ENCODE peak calls at places on chromosomes 16 and 17, in seven cellular contexts. One of them, this sample, is unnamed.

GRCh38 chr17:82848022-82848592 is 8.3 kb upstream of the ZNF750 start:
- DNase-seq in PC-9: peak
- DNase-seq in SK-N-SH: no peak
- DNase-seq in MM.1S: no peak
- DNase-seq in OCI-LY7: no peak
- DNase-seq in H9: no peak
- DNase-seq in neural progenitor cell: no peak
- DNase-seq in this sample: peak

GRCh38 chr17:38605852-38606645 is at the start of gene SRCIN1:
- DNase-seq in MM.1S: peak
- DNase-seq in neural progenitor cell: peak
- DNase-seq in H9: peak
- DNase-seq in PC-9: peak
- DNase-seq in OCI-LY7: peak
- DNase-seq in SK-N-SH: peak
- DNase-seq in this sample: peak

GRCh38 chr17:41907633-41908539 is 10.9 kb downstream of the ACLY start:
- DNase-seq in neural progenitor cell: no peak
- DNase-seq in PC-9: no peak
- DNase-seq in H9: no peak
- DNase-seq in SK-N-SH: peak
- DNase-seq in MM.1S: no peak
- DNase-seq in OCI-LY7: no peak
- DNase-seq in this sample: peak

GRCh38 chr17:44840936-44841335 is 6.7 kb upstream of the HIGD1B start:
- DNase-seq in PC-9: no peak
- DNase-seq in MM.1S: no peak
- DNase-seq in neural progenitor cell: no peak
- DNase-seq in H9: no peak
- DNase-seq in OCI-LY7: no peak
- DNase-seq in SK-N-SH: no peak
- DNase-seq in this sample: no peak

GRCh38 chr16:72749091-72749490 is 298.8 kb downstream of the ZFHX3 start:
- DNase-seq in OCI-LY7: no peak
- DNase-seq in SK-N-SH: no peak
- DNase-seq in H9: no peak
- DNase-seq in neural progenitor cell: no peak
- DNase-seq in PC-9: no peak
- DNase-seq in MM.1S: no peak
- DNase-seq in this sample: no peak

GRCh38 chr17:81727324-81728031 is 15.4 kb downstream of the SLC25A10 start:
- DNase-seq in H9: no peak
- DNase-seq in OCI-LY7: no peak
- DNase-seq in MM.1S: no peak
- DNase-seq in SK-N-SH: no peak
- DNase-seq in PC-9: no peak
- DNase-seq in neural progenitor cell: no peak
- DNase-seq in this sample: peak

GRCh38 chr16:89325861-89326471 is 108.5 kb downstream of the ZNF778 start:
- DNase-seq in PC-9: peak
- DNase-seq in neural progenitor cell: no peak
- DNase-seq in MM.1S: peak
- DNase-seq in OCI-LY7: peak
- DNase-seq in H9: no peak
- DNase-seq in SK-N-SH: no peak
- DNase-seq in this sample: peak

GRCh38 chr17:41629316-41629715 is 4.9 kb upstream of the KRT17 start:
- DNase-seq in MM.1S: no peak
- DNase-seq in H9: no peak
- DNase-seq in neural progenitor cell: no peak
- DNase-seq in PC-9: no peak
- DNase-seq in OCI-LY7: no peak
- DNase-seq in SK-N-SH: no peak
- DNase-seq in this sample: peak

GRCh38 chr16:67857547-67858233 is 10.2 kb upstream of the CENPT start:
- DNase-seq in MM.1S: no peak
- DNase-seq in OCI-LY7: no peak
- DNase-seq in neural progenitor cell: no peak
- DNase-seq in PC-9: peak
- DNase-seq in H9: peak
- DNase-seq in SK-N-SH: no peak
- DNase-seq in this sample: peak

GRCh38 chr17:53749178-53749577 is 73.5 kb upstream of the KIF2B start:
- DNase-seq in H9: peak
- DNase-seq in PC-9: no peak
- DNase-seq in MM.1S: peak
- DNase-seq in SK-N-SH: no peak
- DNase-seq in OCI-LY7: no peak
- DNase-seq in neural progenitor cell: peak
- DNase-seq in this sample: no peak

GRCh38 chr16:27246439-27246838 is 22.1 kb downstream of the NSMCE1 start:
- DNase-seq in H9: peak
- DNase-seq in PC-9: no peak
- DNase-seq in SK-N-SH: no peak
- DNase-seq in neural progenitor cell: no peak
- DNase-seq in MM.1S: no peak
- DNase-seq in OCI-LY7: no peak
- DNase-seq in this sample: no peak

GRCh38 chr16:54444851-54445523 is 158.4 kb upstream of the IRX3 start:
- DNase-seq in MM.1S: no peak
- DNase-seq in neural progenitor cell: no peak
- DNase-seq in PC-9: no peak
- DNase-seq in OCI-LY7: no peak
- DNase-seq in H9: no peak
- DNase-seq in SK-N-SH: no peak
- DNase-seq in this sample: no peak

GRCh38 chr16:30546115-30546514 is 11.5 kb upstream of the ZNF747 start:
- DNase-seq in H9: no peak
- DNase-seq in OCI-LY7: no peak
- DNase-seq in MM.1S: no peak
- DNase-seq in PC-9: no peak
- DNase-seq in neural progenitor cell: no peak
- DNase-seq in SK-N-SH: no peak
- DNase-seq in this sample: no peak

GRCh38 chr16:22321340-22322001 is 24.3 kb downstream of the POLR3E start:
- DNase-seq in MM.1S: peak
- DNase-seq in neural progenitor cell: peak
- DNase-seq in PC-9: peak
- DNase-seq in SK-N-SH: peak
- DNase-seq in H9: peak
- DNase-seq in OCI-LY7: peak
- DNase-seq in this sample: peak

GRCh38 chr16:59658572-59658971 is 924.5 kb upstream of the GOT2 start:
- DNase-seq in neural progenitor cell: no peak
- DNase-seq in SK-N-SH: no peak
- DNase-seq in H9: no peak
- DNase-seq in OCI-LY7: no peak
- DNase-seq in PC-9: no peak
- DNase-seq in MM.1S: no peak
- DNase-seq in this sample: no peak

GRCh38 chr17:81370304-81370703 is 25.0 kb upstream of the BAHCC1 start:
- DNase-seq in SK-N-SH: no peak
- DNase-seq in MM.1S: no peak
- DNase-seq in neural progenitor cell: no peak
- DNase-seq in OCI-LY7: no peak
- DNase-seq in PC-9: no peak
- DNase-seq in H9: no peak
- DNase-seq in this sample: no peak

GRCh38 chr17:66580601-66581385 is 254.1 kb upstream of the CACNG5 start:
- DNase-seq in PC-9: no peak
- DNase-seq in SK-N-SH: peak
- DNase-seq in MM.1S: no peak
- DNase-seq in neural progenitor cell: no peak
- DNase-seq in OCI-LY7: no peak
- DNase-seq in H9: peak
- DNase-seq in this sample: no peak

GRCh38 chr16:65909310-65910050 is 457.0 kb upstream of the CDH5 start:
- DNase-seq in MM.1S: peak
- DNase-seq in SK-N-SH: no peak
- DNase-seq in OCI-LY7: peak
- DNase-seq in H9: no peak
- DNase-seq in neural progenitor cell: no peak
- DNase-seq in PC-9: no peak
- DNase-seq in this sample: no peak

GRCh38 chr16:89363621-89364393 is 126.6 kb downstream of the ANKRD11 start:
- DNase-seq in OCI-LY7: no peak
- DNase-seq in SK-N-SH: peak
- DNase-seq in neural progenitor cell: peak
- DNase-seq in H9: peak
- DNase-seq in MM.1S: no peak
- DNase-seq in PC-9: peak
- DNase-seq in this sample: peak

GRCh38 chr16:10612649-10613179 is 32.3 kb upstream of the EMP2 start:
- DNase-seq in SK-N-SH: no peak
- DNase-seq in PC-9: no peak
- DNase-seq in H9: no peak
- DNase-seq in neural progenitor cell: no peak
- DNase-seq in OCI-LY7: no peak
- DNase-seq in MM.1S: no peak
- DNase-seq in this sample: peak

GRCh38 chr16:89525146-89525913 is 17.1 kb downstream of the SPG7 start:
- DNase-seq in OCI-LY7: peak
- DNase-seq in H9: no peak
- DNase-seq in PC-9: no peak
- DNase-seq in neural progenitor cell: no peak
- DNase-seq in MM.1S: peak
- DNase-seq in SK-N-SH: no peak
- DNase-seq in this sample: peak

GRCh38 chr16:29808219-29808900 is 2.0 kb downstream of the MAZ start:
- DNase-seq in neural progenitor cell: no peak
- DNase-seq in PC-9: no peak
- DNase-seq in MM.1S: no peak
- DNase-seq in H9: no peak
- DNase-seq in SK-N-SH: no peak
- DNase-seq in OCI-LY7: no peak
- DNase-seq in this sample: peak

GRCh38 chr17:1164935-1165556 is 14.7 kb downstream of the ABR start:
- DNase-seq in neural progenitor cell: no peak
- DNase-seq in PC-9: no peak
- DNase-seq in MM.1S: no peak
- DNase-seq in SK-N-SH: no peak
- DNase-seq in OCI-LY7: peak
- DNase-seq in H9: no peak
- DNase-seq in this sample: peak

GRCh38 chr16:57070424-57070823 is 22.0 kb upstream of the CPNE2 start:
- DNase-seq in MM.1S: no peak
- DNase-seq in neural progenitor cell: no peak
- DNase-seq in PC-9: no peak
- DNase-seq in H9: no peak
- DNase-seq in SK-N-SH: no peak
- DNase-seq in OCI-LY7: no peak
- DNase-seq in this sample: peak

GRCh38 chr17:9971991-9972390 is 66.9 kb upstream of the RCVRN start:
- DNase-seq in neural progenitor cell: no peak
- DNase-seq in PC-9: peak
- DNase-seq in OCI-LY7: no peak
- DNase-seq in SK-N-SH: peak
- DNase-seq in MM.1S: no peak
- DNase-seq in H9: no peak
- DNase-seq in this sample: no peak

DNA sequence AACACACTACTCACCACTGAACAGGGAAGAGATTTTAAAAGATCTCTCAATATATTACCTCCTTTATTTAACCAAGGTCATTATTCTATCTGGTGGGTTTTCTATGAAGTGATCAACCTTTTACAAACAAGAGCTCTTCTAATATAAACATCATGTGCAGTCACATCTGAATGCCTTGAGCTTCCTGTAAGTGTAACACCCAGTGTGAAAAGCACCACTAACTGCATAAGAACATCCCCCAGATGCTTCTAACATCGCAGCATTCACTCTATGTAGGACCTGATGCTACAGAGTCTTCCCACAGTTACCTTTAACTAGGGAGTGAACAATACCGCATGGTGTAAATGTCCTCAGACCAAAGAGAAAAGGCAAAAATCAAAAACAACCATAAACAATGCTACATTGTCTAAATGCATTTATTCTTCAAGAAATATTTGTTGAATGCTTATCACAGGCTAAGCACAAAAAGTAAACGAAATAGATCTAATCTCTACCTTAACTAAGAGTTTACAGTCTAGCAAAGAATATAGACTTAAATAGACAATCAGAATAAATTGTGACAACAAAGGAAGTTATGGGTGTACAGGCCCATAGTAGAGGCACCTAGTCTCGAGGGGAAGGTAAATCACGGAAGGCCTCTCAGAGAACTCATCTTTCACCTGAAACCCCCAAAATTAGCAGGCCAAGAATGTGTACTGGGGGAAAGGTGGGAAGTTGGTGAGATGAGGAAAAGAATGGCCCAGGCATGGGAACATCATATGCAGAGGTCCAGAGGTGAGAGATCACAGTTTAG is 16.2 kb downstream of the SKAP1 start:
- DNase-seq in SK-N-SH: no peak
- DNase-seq in PC-9: no peak
- DNase-seq in OCI-LY7: peak
- DNase-seq in MM.1S: no peak
- DNase-seq in H9: no peak
- DNase-seq in neural progenitor cell: no peak
- DNase-seq in this sample: no peak
- H3K4me2 ChIP-seq in SK-N-SH: no peak
- H3K4me2 ChIP-seq in PC-9: no peak
- H3K4me2 ChIP-seq in OCI-LY7: no peak
- H3K4me2 ChIP-seq in MM.1S: no peak
- H3K4me2 ChIP-seq in H9: no peak
- H3K4me2 ChIP-seq in neural progenitor cell: no peak
- H3K4me2 ChIP-seq in this sample: no peak

GRCh38 chr16:69467531-69468204 is 43.2 kb downstream of the CYB5B start:
- DNase-seq in MM.1S: no peak
- DNase-seq in OCI-LY7: no peak
- DNase-seq in SK-N-SH: no peak
- DNase-seq in PC-9: no peak
- DNase-seq in H9: no peak
- DNase-seq in neural progenitor cell: no peak
- DNase-seq in this sample: no peak
- H3K4me2 ChIP-seq in MM.1S: no peak
- H3K4me2 ChIP-seq in OCI-LY7: no peak
- H3K4me2 ChIP-seq in SK-N-SH: no peak
- H3K4me2 ChIP-seq in PC-9: no peak
- H3K4me2 ChIP-seq in H9: no peak
- H3K4me2 ChIP-seq in neural progenitor cell: no peak
- H3K4me2 ChIP-seq in this sample: no peak

DNA sequence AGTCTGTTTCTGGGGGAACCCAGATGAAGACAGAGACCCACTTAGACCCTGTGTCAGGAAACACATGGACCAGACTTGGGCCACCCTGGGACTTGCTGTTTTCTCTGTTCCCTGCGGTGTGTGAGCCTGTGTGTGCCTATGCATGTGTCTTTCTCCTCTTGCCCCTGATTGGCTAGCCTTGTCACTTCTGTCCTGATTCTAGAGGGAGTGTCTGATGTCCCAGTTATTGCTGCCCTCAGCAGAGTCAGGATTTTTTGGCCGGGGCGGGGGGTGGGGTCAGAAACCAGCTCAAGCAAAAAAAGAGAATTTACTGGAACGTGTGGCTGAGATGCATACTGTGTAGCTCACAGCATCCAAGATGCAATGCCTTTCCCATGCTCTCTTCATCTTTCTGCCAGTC is 30.5 kb downstream of the PLCG2 start:
- DNase-seq in OCI-LY7: no peak
- DNase-seq in MM.1S: peak
- DNase-seq in PC-9: no peak
- DNase-seq in H9: no peak
- DNase-seq in SK-N-SH: no peak
- DNase-seq in neural progenitor cell: no peak
- DNase-seq in this sample: no peak
- H3K4me2 ChIP-seq in OCI-LY7: peak
- H3K4me2 ChIP-seq in MM.1S: peak
- H3K4me2 ChIP-seq in PC-9: no peak
- H3K4me2 ChIP-seq in H9: no peak
- H3K4me2 ChIP-seq in SK-N-SH: no peak
- H3K4me2 ChIP-seq in neural progenitor cell: no peak
- H3K4me2 ChIP-seq in this sample: no peak

GRCh38 chr16:85619089-85619850 is 6.1 kb downstream of the GSE1 start:
- DNase-seq in PC-9: no peak
- DNase-seq in H9: no peak
- DNase-seq in neural progenitor cell: no peak
- DNase-seq in MM.1S: no peak
- DNase-seq in OCI-LY7: no peak
- DNase-seq in SK-N-SH: no peak
- DNase-seq in this sample: no peak
- H3K4me2 ChIP-seq in PC-9: no peak
- H3K4me2 ChIP-seq in H9: no peak
- H3K4me2 ChIP-seq in neural progenitor cell: peak
- H3K4me2 ChIP-seq in MM.1S: no peak
- H3K4me2 ChIP-seq in OCI-LY7: no peak
- H3K4me2 ChIP-seq in SK-N-SH: no peak
- H3K4me2 ChIP-seq in this sample: no peak

This sample was measured in osteoblast.